ENCODE peak calls at places on chromosome 16, in six cellular contexts. P is Karpas-422, G is activated T-helper 1 cell treated with Interleukin-2 at 50 U/mL for 16 hours, K is naive B cell, V is T1000, N is NCI-H2081. X is an unnamed sample.

GRCh38 chr16:389317-389716 is 7.5 kb upstream of the PGAP6 start:
- DNase-seq in P (no peak), G (no peak), K (no peak), V (no peak), N (no peak), X (no peak)

GRCh38 chr16:85573045-85573695 is 40.0 kb upstream of the GSE1 start:
- DNase-seq in P (no peak), G (no peak), K (no peak), V (no peak), N (no peak), X (no peak)

GRCh38 chr16:14111713-14112538 is 40.8 kb downstream of the MRTFB start:
- DNase-seq in P (no peak), G (no peak), K (no peak), V (no peak), N (peak), X (no peak)

GRCh38 chr16:50310308-50311133 is 44.2 kb downstream of the ADCY7 start:
- DNase-seq in P (no peak), G (no peak), K (no peak), V (no peak), N (no peak), X (no peak)

GRCh38 chr16:87464691-87465300 is 28.0 kb downstream of the ZCCHC14 start:
- DNase-seq in P (no peak), G (no peak), K (no peak), V (peak), N (no peak), X (no peak)

GRCh38 chr16:85028638-85029412 is 1.2 kb downstream of the KIAA0513 start:
- DNase-seq in P (peak), G (peak), K (no peak), V (no peak), N (peak), X (peak)

GRCh38 chr16:25580071-25580470 is 111.7 kb upstream of the HS3ST4 start:
- DNase-seq in P (no peak), G (no peak), K (no peak), V (no peak), N (no peak), X (no peak)

GRCh38 chr16:4966736-4967453 is 8.8 kb downstream of the SEC14L5 start:
- DNase-seq in P (no peak), G (no peak), K (no peak), V (no peak), N (no peak), X (no peak)

GRCh38 chr16:69567031-69567680 is 1.4 kb downstream of the NFAT5 start:
- DNase-seq in P (peak), G (no peak), K (peak), V (no peak), N (no peak), X (peak)

GRCh38 chr16:66247516-66248089 is 118.9 kb upstream of the CDH5 start:
- DNase-seq in P (no peak), G (no peak), K (no peak), V (peak), N (no peak), X (no peak)

X was measured in germinal center.